ENCODE peak calls at places on chromosomes 13 and 19, in nine cellular contexts. G is T-cell; J is esophagus squamous epithelium; L is HuH-7; K is K562; P is NB4; I is body of pancreas; Q is stimulated activated CD4-positive, alpha-beta T cell treated with anti-CD3 and anti-CD28 coated beads, TNF-alpha, amount 100 ng/mL, for 4 hours; Z is stimulated activated effector memory CD8-positive, alpha-beta T cell treated with anti-CD3 and anti-CD28 coated beads, Interleukin-12 subunit alpha, Interleukin-12 subunit beta, amount 100 ng/mL, for 72 hours. C is an unnamed sample.

GRCh38 chr19:48624067-48624594 is 4.8 kb downstream of the SPHK2 start:
- DNase-seq in J (peak; percentile 82), I (peak; percentile 98), Q (peak; percentile 94), G (peak; percentile 91), L (no peak), Z (peak; percentile 97), K (peak; percentile 94), P (peak; percentile 100), C (peak; percentile 99)

GRCh38 chr19:364496-365287 is 20.1 kb upstream of the MIER2 start:
- DNase-seq in Z (no peak), Q (no peak), I (no peak), J (no peak), G (no peak), P (no peak), K (no peak), L (no peak), C (no peak)

GRCh38 chr19:812819-813358 is 8.9 kb downstream of the PLPPR3 start:
- DNase-seq in K (peak; percentile 21), P (no peak), G (no peak), L (no peak), Z (no peak), I (no peak), J (no peak), Q (no peak), C (no peak)

GRCh38 chr13:49185264-49185663 is 34.9 kb upstream of the MLNR start:
- DNase-seq in J (no peak), I (no peak), L (no peak), K (no peak), P (peak; percentile 57), Z (no peak), G (no peak), Q (no peak), C (no peak)

GRCh38 chr19:10209305-10209704 is 14.6 kb upstream of the DNMT1 start:
- DNase-seq in P (peak; percentile 55), Q (no peak), G (no peak), I (no peak), Z (no peak), J (no peak), L (no peak), K (no peak), C (no peak)

GRCh38 chr13:31625115-31625514 is 114.2 kb upstream of the RXFP2 start:
- DNase-seq in J (no peak), P (no peak), Q (no peak), K (no peak), I (no peak), G (no peak), L (no peak), Z (no peak), C (no peak)

GRCh38 chr13:26024558-26024957 is 27.3 kb downstream of the SHISA2 start:
- DNase-seq in I (no peak), P (no peak), G (no peak), K (no peak), Q (no peak), Z (no peak), L (no peak), J (no peak), C (no peak)

GRCh38 chr13:109400192-109400591 is 386.2 kb downstream of the IRS2 start:
- DNase-seq in I (peak; percentile 23), K (no peak), P (peak; percentile 96), Q (no peak), J (no peak), G (no peak), L (no peak), Z (no peak), C (no peak)

GRCh38 chr13:83753912-83754624 is 128.2 kb downstream of the SLITRK1 start:
- DNase-seq in I (no peak), J (no peak), Q (no peak), P (no peak), G (no peak), K (no peak), Z (no peak), L (no peak), C (no peak)

GRCh38 chr13:69389899-69390298 is 717.7 kb upstream of the ATXN8OS start:
- DNase-seq in L (no peak), Z (no peak), P (peak; percentile 86), Q (no peak), G (no peak), I (no peak), K (no peak), J (no peak), C (no peak)

GRCh38 chr19:34990578-34991192 is 9.4 kb upstream of the GRAMD1A start:
- DNase-seq in P (no peak), I (no peak), Z (no peak), L (no peak), K (no peak), J (no peak), G (no peak), Q (no peak), C (no peak)

GRCh38 chr13:69565334-69565733 is 542.3 kb upstream of the ATXN8OS start:
- DNase-seq in Z (no peak), P (peak; percentile 63), J (no peak), Q (no peak), L (peak; percentile 27), I (no peak), K (peak; percentile 8), G (no peak), C (peak; percentile 5)

GRCh38 chr19:5624154-5624663 is 1.3 kb downstream of the SAFB start:
- DNase-seq in I (peak; percentile 61), Q (no peak), G (peak; percentile 20), L (no peak), Z (peak; percentile 56), J (no peak), K (no peak), P (peak; percentile 30), C (peak; percentile 30)

GRCh38 chr19:49951806-49952474 is 9.0 kb downstream of the SIGLEC11 start:
- DNase-seq in G (no peak), Z (no peak), P (no peak), J (no peak), K (no peak), L (no peak), Q (no peak), I (no peak), C (no peak)

GRCh38 chr13:23421596-23421995 is 11.9 kb downstream of the SACS start:
- DNase-seq in Q (no peak), L (no peak), I (no peak), G (no peak), Z (no peak), P (no peak), K (no peak), J (no peak), C (no peak)

GRCh38 chr19:33795370-33796163 is 1.1 kb upstream of the KCTD15 start:
- DNase-seq in J (no peak), G (peak; percentile 39), Z (peak; percentile 71), Q (peak; percentile 30), I (peak; percentile 82), L (peak; percentile 94), P (peak; percentile 89), K (peak; percentile 93), C (peak; percentile 93)

GRCh38 chr13:73303858-73304257 is 245.1 kb downstream of the KLF5 start:
- DNase-seq in K (no peak), G (no peak), J (no peak), P (no peak), L (no peak), I (no peak), Z (peak; percentile 55), Q (no peak), C (no peak)

GRCh38 chr13:28657784-28658538 is 969 bp upstream of the POMP start:
- DNase-seq in L (no peak), Z (no peak), K (no peak), G (no peak), I (no peak), P (peak; percentile 62), Q (no peak), J (no peak), C (no peak)

GRCh38 chr13:105908581-105908980 is 626.9 kb downstream of the EFNB2 start:
- DNase-seq in G (peak; percentile 0), K (no peak), Q (no peak), L (no peak), I (no peak), P (peak; percentile 42), Z (no peak), J (no peak), C (no peak)

GRCh38 chr13:91817250-91817649 is 418.8 kb downstream of the GPC5 start:
- DNase-seq in P (no peak), I (no peak), Z (no peak), L (no peak), Q (no peak), G (no peak), J (no peak), K (peak; percentile 20), C (no peak)

GRCh38 chr13:44484562-44485164 is 91.5 kb downstream of the TSC22D1 start:
- DNase-seq in K (no peak), I (no peak), L (no peak), Q (no peak), Z (no peak), G (no peak), P (no peak), J (no peak), C (no peak)

GRCh38 chr19:8150998-8151397 is 1.6 kb upstream of the FBN3 start:
- DNase-seq in K (no peak), P (no peak), Z (no peak), I (no peak), L (no peak), Q (no peak), G (no peak), J (no peak), C (no peak)

GRCh38 chr19:47283405-47284059 is 8.8 kb downstream of the INAFM1 start:
- DNase-seq in J (no peak), Z (no peak), I (no peak), G (no peak), Q (no peak), L (no peak), K (no peak), P (no peak), C (no peak)

GRCh38 chr13:32311188-32311897 is 3.8 kb downstream of the ZAR1L start:
- DNase-seq in Q (no peak), G (no peak), K (no peak), J (no peak), L (no peak), I (no peak), Z (no peak), P (no peak), C (no peak)

GRCh38 chr13:99355267-99356215 is 48.3 kb upstream of the GPR183 start:
- DNase-seq in Z (peak; percentile 57), Q (no peak), G (no peak), K (no peak), P (no peak), J (no peak), I (no peak), L (no peak), C (no peak)

GRCh38 chr13:48055712-48056111 is 18.2 kb downstream of the NUDT15 start:
- DNase-seq in G (no peak), P (no peak), J (no peak), L (no peak), Q (no peak), Z (no peak), K (no peak), I (no peak), C (no peak)

GRCh38 chr13:19818223-19818842 is 35.6 kb upstream of the PSPC1 start:
- DNase-seq in G (peak; percentile 19), I (peak; percentile 41), J (no peak), K (peak; percentile 14), L (peak; percentile 71), P (peak; percentile 69), Z (peak; percentile 52), Q (no peak), C (peak; percentile 79)

GRCh38 chr19:51511353-51511752 is 9.8 kb upstream of the SIGLEC12 start:
- DNase-seq in I (no peak), Q (no peak), P (peak; percentile 50), L (peak; percentile 14), K (peak; percentile 56), J (no peak), Z (peak; percentile 49), G (no peak), C (no peak)

C was measured in nephron progenitor cell.